ENCODE peak calls at places on chromosomes 11 and 22, in eight cellular contexts. V, K, J, E, C, X, D and T are unnamed samples.

GRCh38 chr11:68313574-68314202 is 1.3 kb downstream of the LRP5 start:
- DNase-seq in X (no peak), D (peak; percentile 64), J (peak; percentile 43), C (peak; percentile 38), V (no peak), K (no peak), E (no peak), T (no peak)

GRCh38 chr22:48755332-48755949 is 1072.2 kb downstream of the BRD1 start:
- DNase-seq in K (no peak), C (no peak), J (no peak), E (no peak), D (no peak), V (no peak), X (peak; percentile 8), T (no peak)

GRCh38 chr11:79179087-79179486 is 261.7 kb downstream of the TENM4 start:
- DNase-seq in X (no peak), C (peak; percentile 58), E (no peak), V (no peak), K (no peak), J (no peak), D (no peak), T (no peak)

GRCh38 chr11:62373464-62374110 is 36.3 kb downstream of the ASRGL1 start:
- DNase-seq in E (no peak), C (no peak), X (no peak), K (no peak), J (no peak), D (no peak), V (no peak), T (no peak)

GRCh38 chr22:23525510-23525909 is 54.6 kb downstream of the IGLL1 start:
- DNase-seq in D (no peak), V (no peak), J (no peak), C (no peak), X (no peak), E (no peak), K (peak; percentile 64), T (no peak)

GRCh38 chr11:11965656-11966353 is 42.6 kb downstream of the DKK3 start:
- DNase-seq in D (no peak), E (no peak), J (no peak), K (peak; percentile 69), X (no peak), C (no peak), V (no peak), T (no peak)

GRCh38 chr22:40922484-40923303 is 28.5 kb upstream of the RBX1 start:
- DNase-seq in K (no peak), C (peak; percentile 81), D (peak; percentile 55), E (peak; percentile 16), J (peak; percentile 40), V (peak; percentile 59), X (no peak), T (peak; percentile 18)

GRCh38 chr22:49055406-49055805 is 772.3 kb downstream of the BRD1 start:
- DNase-seq in J (no peak), E (no peak), C (no peak), V (no peak), X (no peak), K (no peak), D (no peak), T (no peak)

GRCh38 chr11:108793138-108793537 is 128.3 kb downstream of the DDX10 start:
- DNase-seq in D (no peak), C (no peak), J (no peak), X (no peak), V (no peak), E (no peak), K (no peak), T (no peak)

GRCh38 chr11:61507962-61508824 is at the start of gene LRRC10B:
- DNase-seq in C (no peak), K (no peak), X (no peak), V (no peak), J (no peak), E (no peak), D (peak; percentile 96), T (no peak)

GRCh38 chr11:102831709-102832492 is 11.5 kb downstream of the MMP3 start:
- DNase-seq in C (no peak), E (no peak), X (peak; percentile 29), V (no peak), K (no peak), J (peak; percentile 5), D (no peak), T (no peak)

GRCh38 chr22:40204331-40205116 is 26.8 kb downstream of the TNRC6B start:
- DNase-seq in E (no peak), C (peak; percentile 59), X (peak; percentile 61), K (no peak), V (no peak), D (no peak), J (peak; percentile 59), T (peak; percentile 43)

GRCh38 chr22:39244073-39244495 is 698 bp downstream of the PDGFB start:
- DNase-seq in D (peak; percentile 59), J (no peak), X (no peak), V (no peak), C (no peak), K (no peak), E (no peak), T (no peak)

GRCh38 chr11:848988-849824 is 6.6 kb downstream of the TSPAN4 start:
- DNase-seq in D (peak; percentile 91), X (no peak), V (no peak), K (no peak), E (no peak), C (no peak), J (no peak), T (no peak)

GRCh38 chr22:46107753-46108563 is 42.4 kb upstream of the PPARA start:
- DNase-seq in C (no peak), D (no peak), E (no peak), K (no peak), X (peak; percentile 67), J (no peak), V (no peak), T (no peak)

GRCh38 chr11:19441752-19442553 is 201.2 kb upstream of the E2F8 start:
- DNase-seq in K (no peak), C (peak; percentile 93), V (peak; percentile 95), E (no peak), J (no peak), X (peak; percentile 55), D (no peak), T (peak; percentile 90)

GRCh38 chr11:114062272-114062671 is 2.8 kb downstream of the ZBTB16 start:
- DNase-seq in D (no peak), J (no peak), C (no peak), K (no peak), V (no peak), E (no peak), X (no peak), T (no peak)
- H3K4me3 ChIP-seq in D (no peak overlapping the region), J (no peak overlapping the region), C (no peak overlapping the region), K (no peak overlapping the region), V (no peak overlapping the region), E (no peak overlapping the region), X (peak overlapping the region; percentile 100), T (peak overlapping the region; percentile 89)

GRCh38 chr11:113781682-113782081 is 2.1 kb downstream of the CLDN25 start:
- DNase-seq in J (no peak), X (no peak), D (no peak), C (no peak), K (no peak), E (no peak), V (no peak), T (no peak)

GRCh38 chr11:113774174-113774503 is 647 bp upstream of the ZW10 start:
- DNase-seq in K (no peak), J (no peak), E (no peak), D (no peak), X (no peak), C (no peak), V (no peak), T (no peak)

GRCh38 chr11:113779496-113779895 is at the start of gene CLDN25:
- DNase-seq in K (no peak), J (no peak), X (no peak), C (no peak), D (no peak), E (no peak), V (no peak), T (no peak)

GRCh38 chr11:113782134-113782533 is 2.5 kb downstream of the CLDN25 start:
- DNase-seq in X (no peak), J (no peak), K (no peak), C (no peak), V (no peak), D (no peak), E (no peak), T (no peak)

DNA sequence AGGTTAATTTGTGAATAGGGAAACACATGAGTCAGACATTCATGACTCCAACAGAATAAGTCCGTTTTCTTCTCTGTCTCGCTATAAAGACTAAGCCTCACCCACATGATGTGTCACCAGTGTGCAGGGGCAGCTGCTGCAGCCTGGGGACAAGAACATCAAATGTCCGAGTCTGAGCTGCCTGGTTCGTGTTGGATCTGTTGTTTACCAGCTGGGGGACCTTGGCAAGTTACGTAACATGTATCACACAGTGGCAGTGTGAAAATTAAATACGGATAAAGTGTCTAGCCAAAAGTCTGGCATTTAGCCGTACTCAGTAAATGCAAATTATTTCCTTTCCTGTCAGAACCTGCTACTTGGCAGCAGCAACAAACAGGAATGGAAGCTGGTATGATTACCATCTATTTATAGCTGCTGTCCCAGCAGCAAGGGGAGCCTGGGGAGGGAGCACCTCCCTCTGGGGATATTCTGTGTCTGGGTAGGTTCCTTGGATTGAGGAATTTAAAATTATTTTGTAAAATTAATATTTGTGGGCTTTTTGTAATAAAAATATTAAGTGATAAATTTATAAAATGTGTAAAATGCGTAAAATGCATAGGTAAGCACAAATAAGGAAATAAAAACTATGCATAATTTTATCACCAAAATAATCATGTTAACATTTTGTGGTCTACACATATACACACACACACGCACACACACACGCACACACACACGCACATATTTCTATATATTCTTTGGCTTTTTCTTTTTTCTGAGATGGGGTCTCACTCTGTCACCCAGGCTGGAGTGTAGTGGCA is 1.3 kb upstream of the CLDN25 start:
- DNase-seq in C (no peak), D (no peak), V (no peak), X (peak; percentile 58), E (peak; percentile 37), J (peak; percentile 40), K (no peak), T (no peak)
- H3K4me3 ChIP-seq in C (no peak overlapping the region), D (no peak overlapping the region), V (no peak overlapping the region), X (no peak overlapping the region), E (no peak overlapping the region), J (peak overlapping the region; percentile 8), K (no peak overlapping the region), T (no peak overlapping the region)

GRCh38 chr22:42397332-42398246 is 34.6 kb downstream of the NFAM1 start:
- DNase-seq in E (peak; percentile 55), K (peak; percentile 87), X (peak; percentile 55), J (no peak), V (no peak), D (no peak), C (no peak), T (no peak)
- H3K4me3 ChIP-seq in E (no peak overlapping the region), K (peak overlapping the region; percentile 2), X (no peak overlapping the region), J (no peak overlapping the region), V (no peak overlapping the region), D (no peak overlapping the region), C (no peak overlapping the region), T (no peak overlapping the region)

DNA sequence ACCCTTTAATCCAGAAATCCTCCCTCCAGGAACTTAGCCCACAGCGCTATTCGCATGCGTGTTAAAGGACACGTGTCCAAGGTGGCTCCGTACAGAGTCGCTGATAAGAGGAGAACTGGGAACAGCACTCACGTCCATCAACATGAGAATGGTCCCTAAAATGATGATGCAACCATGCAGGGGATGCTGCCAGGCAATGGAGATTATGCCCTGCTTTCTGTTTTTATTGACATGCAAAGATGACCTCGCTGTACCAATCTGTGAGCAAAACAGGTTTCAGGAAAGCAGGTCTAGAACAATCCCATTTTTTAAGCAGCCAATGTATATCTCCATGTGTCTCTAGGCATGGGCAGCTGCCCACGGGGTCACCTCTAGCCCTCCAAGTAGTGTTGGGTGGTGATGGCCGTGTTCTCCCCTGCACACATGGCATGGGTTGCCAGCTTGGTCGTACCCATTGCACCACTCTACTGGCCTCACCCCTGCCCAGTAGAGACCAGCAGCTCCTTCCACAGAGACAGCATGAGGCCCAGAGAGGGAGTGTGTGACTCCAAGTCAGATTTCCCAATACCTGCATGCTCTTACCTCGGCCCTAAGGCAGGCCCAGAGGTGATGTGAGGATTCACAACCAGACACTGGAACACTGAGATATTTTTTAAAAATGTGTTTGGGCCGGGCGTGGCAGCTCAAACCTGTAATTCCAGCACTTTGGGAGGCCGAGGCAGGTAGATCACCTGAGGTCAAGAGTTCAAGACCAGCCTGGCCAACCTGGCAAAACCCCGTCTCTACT is 68.3 kb upstream of the LINC01488 start:
- DNase-seq in C (no peak), D (no peak), J (no peak), V (no peak), K (peak; percentile 34), E (no peak), X (no peak), T (no peak)
- H3K4me3 ChIP-seq in C (no peak overlapping the region), D (no peak overlapping the region), J (no peak overlapping the region), V (no peak overlapping the region), K (no peak overlapping the region), E (no peak overlapping the region), X (no peak overlapping the region), T (no peak overlapping the region)